ENCODE peak calls at places on chromosomes 5 and 9, in eight cellular contexts. I, Y, S, F, J, V, B and W are unnamed samples.

GRCh38 chr9:119216891-119217290 is 152.3 kb downstream of the BRINP1 start:
- DNase-seq in I (no peak), Y (no peak), S (peak; percentile 9), F (no peak), J (no peak), V (no peak), B (no peak), W (no peak)

GRCh38 chr5:53667621-53668020 is 107.2 kb downstream of the NDUFS4 start:
- DNase-seq in I (no peak), Y (no peak), S (no peak), F (no peak), J (no peak), V (no peak), B (no peak), W (no peak)

GRCh38 chr9:131915181-131915580 is 164.5 kb downstream of the MED27 start:
- DNase-seq in I (no peak), Y (no peak), S (no peak), F (no peak), J (peak; percentile 58), V (peak; percentile 58), B (no peak), W (no peak)

GRCh38 chr9:38130724-38131123 is 61.7 kb upstream of the SHB start:
- DNase-seq in I (no peak), Y (no peak), S (no peak), F (no peak), J (no peak), V (no peak), B (peak; percentile 10), W (no peak)

GRCh38 chr5:6905423-6905822 is 192.2 kb downstream of the TENT4A start:
- DNase-seq in I (no peak), Y (no peak), S (no peak), F (no peak), J (no peak), V (no peak), B (no peak), W (no peak)

GRCh38 chr5:150613991-150614650 is 26.3 kb upstream of the SYNPO start:
- DNase-seq in I (no peak), Y (peak; percentile 43), S (no peak), F (no peak), J (no peak), V (no peak), B (no peak), W (no peak)

GRCh38 chr5:79560774-79561524 is 47.0 kb upstream of the HOMER1 start:
- DNase-seq in I (peak; percentile 27), Y (no peak), S (no peak), F (no peak), J (peak; percentile 55), V (peak; percentile 62), B (peak; percentile 61), W (no peak)

GRCh38 chr5:57745676-57746075 is 263.1 kb upstream of the ACTBL2 start:
- DNase-seq in I (peak; percentile 41), Y (no peak), S (peak; percentile 48), F (no peak), J (no peak), V (no peak), B (no peak), W (no peak)

GRCh38 chr5:119178435-119178834 is 107.5 kb downstream of the DMXL1 start:
- DNase-seq in I (no peak), Y (no peak), S (no peak), F (no peak), J (no peak), V (no peak), B (no peak), W (no peak)

GRCh38 chr5:173974688-173975239 is 14.2 kb upstream of the C5orf47 start:
- DNase-seq in I (no peak), Y (no peak), S (no peak), F (no peak), J (no peak), V (no peak), B (no peak), W (no peak)

GRCh38 chr9:113011911-113012381 is at the start of gene ZNF883:
- DNase-seq in I (peak; percentile 76), Y (peak; percentile 77), S (peak; percentile 36), F (peak; percentile 81), J (peak; percentile 66), V (peak; percentile 72), B (peak; percentile 9), W (no peak)

GRCh38 chr5:1445313-1445894 is at the start of gene SLC6A3:
- DNase-seq in I (peak; percentile 9), Y (peak; percentile 89), S (peak; percentile 21), F (peak; percentile 93), J (no peak), V (no peak), B (no peak), W (no peak)

GRCh38 chr5:16557477-16557876 is 59.3 kb downstream of the RETREG1 start:
- DNase-seq in I (no peak), Y (no peak), S (no peak), F (no peak), J (no peak), V (no peak), B (no peak), W (no peak)

GRCh38 chr5:77707786-77708185 is 68.4 kb downstream of the TBCA start:
- DNase-seq in I (peak; percentile 51), Y (no peak), S (peak; percentile 17), F (no peak), J (peak; percentile 53), V (no peak), B (no peak), W (no peak)

GRCh38 chr9:114056527-114056926 is 21.6 kb downstream of the AMBP start:
- DNase-seq in I (no peak), Y (no peak), S (no peak), F (no peak), J (no peak), V (no peak), B (no peak), W (no peak)

GRCh38 chr9:135198889-135199288 is 111.4 kb downstream of the OLFM1 start:
- DNase-seq in I (no peak), Y (peak; percentile 43), S (no peak), F (no peak), J (no peak), V (no peak), B (no peak), W (no peak)

GRCh38 chr5:171596391-171596878 is 177.0 kb downstream of the FGF18 start:
- DNase-seq in I (peak; percentile 91), Y (peak; percentile 57), S (peak; percentile 40), F (no peak), J (peak; percentile 66), V (peak; percentile 74), B (no peak), W (no peak)
- TF ChIP-seq CTCF in I (peak; percentile 21), Y (no peak), S (no peak), F (no peak), J (no peak), V (no peak), B (no peak), W (no peak)

GRCh38 chr5:14946813-14947640 is 75.4 kb upstream of the ANKH start:
- DNase-seq in I (peak; percentile 42), Y (no peak), S (no peak), F (no peak), J (peak; percentile 35), V (peak; percentile 25), B (no peak), W (no peak)
- TF ChIP-seq CTCF in I (peak; percentile 46), Y (no peak), S (peak; percentile 22), F (no peak), J (peak; percentile 32), V (peak; percentile 32), B (peak; percentile 58), W (peak; percentile 45)

GRCh38 chr5:140840978-140841962 is at the start of gene PCDHA8:
- DNase-seq in I (no peak), Y (peak; percentile 76), S (no peak), F (no peak), J (peak; percentile 17), V (no peak), B (no peak), W (no peak)
- TF ChIP-seq CTCF in I (no peak), Y (peak; percentile 65), S (peak; percentile 35), F (no peak), J (peak; percentile 37), V (peak; percentile 31), B (peak; percentile 20), W (no peak)

DNA sequence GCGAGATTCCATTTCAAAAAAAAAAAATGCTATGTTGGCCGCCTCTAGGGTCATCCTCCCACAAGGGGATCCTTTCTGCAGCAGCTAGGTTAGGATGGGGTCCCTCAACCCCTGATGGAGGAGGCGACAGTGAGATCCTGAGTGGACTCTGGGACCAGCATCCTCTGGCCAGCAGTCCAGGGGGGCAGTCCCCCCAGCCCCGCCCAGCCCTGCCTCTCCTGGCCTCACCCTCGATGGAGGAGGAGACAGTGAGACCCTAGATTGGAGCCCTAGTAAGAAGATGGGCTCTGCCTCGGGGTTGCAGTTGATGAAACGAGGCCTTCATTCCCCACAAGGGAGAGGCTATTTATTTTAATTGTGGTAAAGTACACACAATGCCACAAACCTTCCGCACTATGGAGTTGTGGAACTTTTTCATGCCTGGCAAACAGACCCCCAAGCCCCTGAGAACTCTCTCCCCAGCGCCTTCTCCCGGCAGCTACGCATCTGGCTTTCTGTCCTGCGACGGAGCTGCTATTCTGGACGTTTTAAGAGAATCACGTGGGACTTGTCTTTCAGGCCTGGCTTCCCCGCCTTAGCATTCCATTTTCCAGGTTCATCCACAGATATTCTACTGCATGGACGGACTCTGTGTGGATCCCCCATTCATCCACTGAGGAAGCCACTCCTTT is 15.8 kb downstream of the VAV2 start:
- DNase-seq in I (no peak), Y (peak; percentile 4), S (no peak), F (no peak), J (no peak), V (no peak), B (no peak), W (no peak)
- TF ChIP-seq CTCF in I (no peak), Y (no peak), S (no peak), F (no peak), J (no peak), V (no peak), B (no peak), W (no peak)

GRCh38 chr5:175686396-175686795 is 28.5 kb downstream of the HRH2 start:
- DNase-seq in I (no peak), Y (no peak), S (no peak), F (no peak), J (no peak), V (no peak), B (no peak), W (peak; percentile 33)
- TF ChIP-seq CTCF in I (no peak), Y (no peak), S (no peak), F (no peak), J (no peak), V (no peak), B (no peak), W (no peak)

DNA sequence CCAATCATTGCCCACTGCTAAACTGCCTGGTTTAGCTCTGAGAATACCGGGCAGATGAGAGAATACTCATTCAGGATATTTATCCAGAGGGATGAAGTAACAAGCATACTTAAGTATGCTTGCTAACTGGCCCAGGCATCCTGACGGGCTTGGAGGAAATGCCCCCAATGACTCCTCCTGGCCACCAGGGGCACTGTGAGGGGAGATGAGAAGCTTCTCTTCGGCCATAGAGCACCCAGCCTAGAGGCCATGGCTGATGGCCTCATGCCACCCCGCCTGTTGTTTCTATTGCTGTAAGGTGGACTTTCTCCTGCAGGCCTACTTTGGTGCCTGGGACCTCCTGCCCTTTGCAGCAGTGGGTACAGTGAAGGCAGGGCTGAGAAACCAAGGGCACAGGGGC is 134.5 kb upstream of the FSTL4 start:
- DNase-seq in I (no peak), Y (peak; percentile 43), S (no peak), F (peak; percentile 59), J (no peak), V (no peak), B (no peak), W (no peak)
- TF ChIP-seq CTCF in I (peak; percentile 14), Y (peak; percentile 23), S (peak; percentile 12), F (peak; percentile 50), J (peak; percentile 11), V (peak; percentile 11), B (peak; percentile 18), W (peak; percentile 13)

GRCh38 chr9:20808002-20808401 is 123.9 kb downstream of the FOCAD start:
- DNase-seq in I (no peak), Y (no peak), S (no peak), F (no peak), J (no peak), V (no peak), B (no peak), W (no peak)
- TF ChIP-seq CTCF in I (no peak), Y (no peak), S (no peak), F (no peak), J (no peak), V (no peak), B (no peak), W (no peak)